ENCODE peak calls at places on chromosomes 5 and 9, in five cellular contexts. One of them, this sample, is unnamed. For H3K4me1, the result is how much of the 10 kb centered on the place peaks cover.

GRCh38 chr5:153767221-153768218 is 271.2 kb downstream of the FAM114A2 start:
- DNase-seq in IMR-90: no peak
- DNase-seq in HCT116: no peak
- DNase-seq in effector memory CD4-positive, alpha-beta T cell: no peak
- DNase-seq in lung: no peak
- DNase-seq in this sample: no peak

GRCh38 chr5:39256472-39256871 is 37.1 kb upstream of the FYB1 start:
- DNase-seq in IMR-90: peak
- DNase-seq in HCT116: no peak
- DNase-seq in effector memory CD4-positive, alpha-beta T cell: no peak
- DNase-seq in lung: no peak
- DNase-seq in this sample: peak

GRCh38 chr9:86557063-86557766 is 203.0 kb upstream of the TUT7 start:
- DNase-seq in IMR-90: peak
- DNase-seq in HCT116: no peak
- DNase-seq in effector memory CD4-positive, alpha-beta T cell: no peak
- DNase-seq in lung: no peak
- DNase-seq in this sample: no peak

GRCh38 chr5:122703214-122703613 is 71.7 kb upstream of the SNX2 start:
- DNase-seq in IMR-90: no peak
- DNase-seq in HCT116: no peak
- DNase-seq in effector memory CD4-positive, alpha-beta T cell: no peak
- DNase-seq in lung: no peak
- DNase-seq in this sample: no peak

GRCh38 chr5:43041669-43042175 is 1.6 kb upstream of the ANXA2R start:
- DNase-seq in IMR-90: peak
- DNase-seq in HCT116: no peak
- DNase-seq in effector memory CD4-positive, alpha-beta T cell: peak
- DNase-seq in lung: peak
- DNase-seq in this sample: peak

GRCh38 chr9:129487658-129488483 is 133.0 kb downstream of the C9orf50 start:
- DNase-seq in IMR-90: peak
- DNase-seq in HCT116: no peak
- DNase-seq in effector memory CD4-positive, alpha-beta T cell: peak
- DNase-seq in lung: peak
- DNase-seq in this sample: peak

GRCh38 chr5:15763754-15764153 is 263.8 kb downstream of the FBXL7 start:
- DNase-seq in IMR-90: peak
- DNase-seq in HCT116: no peak
- DNase-seq in effector memory CD4-positive, alpha-beta T cell: no peak
- DNase-seq in lung: no peak
- DNase-seq in this sample: no peak

GRCh38 chr5:140244525-140245025 is 58.3 kb downstream of the PFDN1 start:
- DNase-seq in IMR-90: peak
- DNase-seq in HCT116: no peak
- DNase-seq in effector memory CD4-positive, alpha-beta T cell: peak
- DNase-seq in lung: peak
- DNase-seq in this sample: peak

GRCh38 chr5:77852514-77853352 is 76.6 kb upstream of the TBCA start:
- DNase-seq in IMR-90: peak
- DNase-seq in HCT116: no peak
- DNase-seq in effector memory CD4-positive, alpha-beta T cell: no peak
- DNase-seq in lung: no peak
- DNase-seq in this sample: no peak

GRCh38 chr5:59257488-59258400 is 635.8 kb downstream of the PDE4D start:
- DNase-seq in IMR-90: no peak
- DNase-seq in HCT116: no peak
- DNase-seq in effector memory CD4-positive, alpha-beta T cell: no peak
- DNase-seq in lung: no peak
- DNase-seq in this sample: peak

GRCh38 chr5:76766746-76767145 is 50.8 kb downstream of the F2R start:
- DNase-seq in IMR-90: peak
- DNase-seq in HCT116: peak
- DNase-seq in effector memory CD4-positive, alpha-beta T cell: no peak
- DNase-seq in lung: no peak
- DNase-seq in this sample: no peak

GRCh38 chr9:112764837-112765236 is 14.3 kb downstream of the SNX30 start:
- DNase-seq in IMR-90: no peak
- DNase-seq in HCT116: no peak
- DNase-seq in effector memory CD4-positive, alpha-beta T cell: no peak
- DNase-seq in lung: no peak
- DNase-seq in this sample: peak

GRCh38 chr9:93672622-93673270 is 96.4 kb downstream of the PHF2 start:
- DNase-seq in IMR-90: no peak
- DNase-seq in HCT116: no peak
- DNase-seq in effector memory CD4-positive, alpha-beta T cell: no peak
- DNase-seq in lung: no peak
- DNase-seq in this sample: no peak

GRCh38 chr5:122480146-122480545 is 168.1 kb downstream of the SNCAIP start:
- DNase-seq in IMR-90: no peak
- DNase-seq in HCT116: no peak
- DNase-seq in effector memory CD4-positive, alpha-beta T cell: no peak
- DNase-seq in lung: no peak
- DNase-seq in this sample: peak

GRCh38 chr5:154858972-154859950 is 834 bp downstream of the CNOT8 start:
- DNase-seq in IMR-90: no peak
- DNase-seq in HCT116: no peak
- DNase-seq in effector memory CD4-positive, alpha-beta T cell: no peak
- DNase-seq in lung: no peak
- DNase-seq in this sample: peak

GRCh38 chr5:127988149-127988755 is 95.3 kb upstream of the SLC12A2 start:
- DNase-seq in IMR-90: peak
- DNase-seq in HCT116: peak
- DNase-seq in effector memory CD4-positive, alpha-beta T cell: no peak
- DNase-seq in lung: no peak
- DNase-seq in this sample: no peak

GRCh38 chr9:133126697-133127339 is 5.8 kb upstream of the RALGDS start:
- DNase-seq in IMR-90: no peak
- DNase-seq in HCT116: no peak
- DNase-seq in effector memory CD4-positive, alpha-beta T cell: no peak
- DNase-seq in lung: no peak
- DNase-seq in this sample: no peak

GRCh38 chr5:6760636-6761035 is 47.4 kb downstream of the TENT4A start:
- DNase-seq in IMR-90: no peak
- DNase-seq in HCT116: no peak
- DNase-seq in effector memory CD4-positive, alpha-beta T cell: no peak
- DNase-seq in lung: no peak
- DNase-seq in this sample: no peak

GRCh38 chr9:124852829-124853531 is at the start of gene WDR38:
- DNase-seq in IMR-90: peak
- DNase-seq in HCT116: peak
- DNase-seq in effector memory CD4-positive, alpha-beta T cell: peak
- DNase-seq in lung: peak
- DNase-seq in this sample: peak

GRCh38 chr5:139100825-139101224 is 97.3 kb downstream of the SIL1 start:
- DNase-seq in IMR-90: peak
- DNase-seq in HCT116: peak
- DNase-seq in effector memory CD4-positive, alpha-beta T cell: no peak
- DNase-seq in lung: no peak
- DNase-seq in this sample: peak

GRCh38 chr5:121366515-121366914 is 485.2 kb upstream of the FTMT start:
- DNase-seq in IMR-90: peak
- DNase-seq in HCT116: no peak
- DNase-seq in effector memory CD4-positive, alpha-beta T cell: no peak
- DNase-seq in lung: no peak
- DNase-seq in this sample: no peak

GRCh38 chr9:104875320-104875719 is 52.6 kb downstream of the ABCA1 start:
- DNase-seq in IMR-90: no peak
- DNase-seq in HCT116: no peak
- DNase-seq in effector memory CD4-positive, alpha-beta T cell: no peak
- DNase-seq in lung: no peak
- DNase-seq in this sample: no peak

GRCh38 chr9:136364942-136365774 is 1.6 kb upstream of the DNLZ start:
- DNase-seq in IMR-90: no peak
- DNase-seq in HCT116: no peak
- DNase-seq in effector memory CD4-positive, alpha-beta T cell: no peak
- DNase-seq in lung: no peak
- DNase-seq in this sample: no peak

GRCh38 chr5:96433066-96433447 is at the start of gene PCSK1:
- DNase-seq in IMR-90: no peak
- DNase-seq in HCT116: no peak
- DNase-seq in effector memory CD4-positive, alpha-beta T cell: no peak
- DNase-seq in lung: no peak
- DNase-seq in this sample: no peak

GRCh38 chr5:134140530-134141201 is 26.2 kb downstream of the TCF7 start:
- DNase-seq in IMR-90: peak
- DNase-seq in HCT116: peak
- DNase-seq in effector memory CD4-positive, alpha-beta T cell: peak
- DNase-seq in lung: peak
- DNase-seq in this sample: peak

GRCh38 chr9:72884521-72884920 is 68.3 kb downstream of the ALDH1A1 start:
- DNase-seq in IMR-90: no peak
- DNase-seq in HCT116: no peak
- DNase-seq in effector memory CD4-positive, alpha-beta T cell: no peak
- DNase-seq in lung: no peak
- DNase-seq in this sample: no peak

GRCh38 chr5:150511641-150512367 is 3.9 kb downstream of the NDST1 start:
- DNase-seq in IMR-90: peak
- DNase-seq in HCT116: no peak
- DNase-seq in effector memory CD4-positive, alpha-beta T cell: no peak
- DNase-seq in lung: no peak
- DNase-seq in this sample: peak

GRCh38 chr5:35371971-35372426 is 141.7 kb upstream of the PRLR start:
- DNase-seq in IMR-90: no peak
- DNase-seq in HCT116: no peak
- DNase-seq in effector memory CD4-positive, alpha-beta T cell: no peak
- DNase-seq in lung: no peak
- DNase-seq in this sample: peak

GRCh38 chr5:96259211-96259772 is 173.8 kb downstream of the PCSK1 start:
- DNase-seq in IMR-90: peak
- DNase-seq in HCT116: no peak
- DNase-seq in effector memory CD4-positive, alpha-beta T cell: no peak
- DNase-seq in lung: no peak
- DNase-seq in this sample: no peak

GRCh38 chr9:81656004-81656403 is 33.3 kb downstream of the TLE1 start:
- DNase-seq in IMR-90: no peak
- DNase-seq in HCT116: no peak
- DNase-seq in effector memory CD4-positive, alpha-beta T cell: no peak
- DNase-seq in lung: peak
- DNase-seq in this sample: peak

GRCh38 chr5:54329731-54330709 is 19.6 kb upstream of the ARL15 start:
- DNase-seq in IMR-90: peak
- DNase-seq in HCT116: no peak
- DNase-seq in effector memory CD4-positive, alpha-beta T cell: no peak
- DNase-seq in lung: no peak
- DNase-seq in this sample: peak

GRCh38 chr5:127572930-127573329 is 55.5 kb downstream of the PRRC1 start:
- DNase-seq in IMR-90: no peak
- DNase-seq in HCT116: no peak
- DNase-seq in effector memory CD4-positive, alpha-beta T cell: no peak
- DNase-seq in lung: no peak
- DNase-seq in this sample: no peak

GRCh38 chr9:6212722-6213375 is 2.8 kb upstream of the IL33 start:
- DNase-seq in IMR-90: peak
- DNase-seq in HCT116: no peak
- DNase-seq in effector memory CD4-positive, alpha-beta T cell: no peak
- DNase-seq in lung: no peak
- DNase-seq in this sample: no peak

DNA sequence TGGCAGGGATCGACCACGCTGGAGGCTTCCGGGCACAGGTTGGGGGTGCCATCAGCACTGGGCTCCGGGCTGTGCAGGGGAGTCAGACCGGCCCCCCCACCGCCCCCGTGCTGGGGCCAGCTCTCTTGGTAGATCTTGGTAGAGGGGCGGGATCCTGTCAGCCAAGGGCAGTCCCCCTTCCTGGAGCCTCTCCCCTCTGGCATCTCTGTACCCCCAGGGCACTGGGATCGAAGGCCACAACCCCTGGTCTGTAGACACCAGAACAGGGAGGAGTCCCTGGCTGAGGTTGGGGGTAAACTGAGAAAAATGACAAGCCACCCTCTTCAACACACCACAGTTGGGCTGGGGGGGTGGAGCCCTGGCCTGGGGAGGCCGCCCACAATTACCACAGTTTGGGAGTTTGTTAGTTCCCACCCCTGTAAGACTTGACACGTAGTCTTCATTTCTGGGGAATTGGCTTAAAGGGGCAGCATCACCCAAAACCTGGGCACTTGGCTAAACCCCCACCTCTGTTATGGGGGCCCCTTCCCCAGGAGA is 885 bp downstream of the CERCAM start:
- DNase-seq in IMR-90: no peak
- DNase-seq in HCT116: no peak
- DNase-seq in effector memory CD4-positive, alpha-beta T cell: no peak
- DNase-seq in lung: no peak
- DNase-seq in this sample: no peak
- H3K4me3 ChIP-seq in IMR-90: peak
- H3K4me3 ChIP-seq in HCT116: peak
- H3K4me3 ChIP-seq in effector memory CD4-positive, alpha-beta T cell: no peak
- H3K4me3 ChIP-seq in lung: peak
- H3K4me3 ChIP-seq in this sample: no peak

GRCh38 chr5:142326480-142326938 is 1.7 kb upstream of the SPRY4 start:
- DNase-seq in IMR-90: no peak
- DNase-seq in HCT116: no peak
- DNase-seq in effector memory CD4-positive, alpha-beta T cell: no peak
- DNase-seq in lung: no peak
- DNase-seq in this sample: no peak
- H3K27ac ChIP-seq in IMR-90: peak
- H3K27ac ChIP-seq in HCT116: peak
- H3K27ac ChIP-seq in effector memory CD4-positive, alpha-beta T cell: no peak
- H3K27ac ChIP-seq in lung: peak
- H3K27ac ChIP-seq in this sample: no peak

GRCh38 chr9:115210699-115211098 is 92.7 kb upstream of the TNC start:
- DNase-seq in IMR-90: no peak
- DNase-seq in HCT116: no peak
- DNase-seq in effector memory CD4-positive, alpha-beta T cell: no peak
- DNase-seq in lung: no peak
- DNase-seq in this sample: no peak
- H3K4me1 ChIP-seq in IMR-90: under half
- H3K4me1 ChIP-seq in HCT116: under half
- H3K4me1 ChIP-seq in effector memory CD4-positive, alpha-beta T cell: under half
- H3K4me1 ChIP-seq in lung: under half
- H3K4me1 ChIP-seq in this sample: under half

DNA sequence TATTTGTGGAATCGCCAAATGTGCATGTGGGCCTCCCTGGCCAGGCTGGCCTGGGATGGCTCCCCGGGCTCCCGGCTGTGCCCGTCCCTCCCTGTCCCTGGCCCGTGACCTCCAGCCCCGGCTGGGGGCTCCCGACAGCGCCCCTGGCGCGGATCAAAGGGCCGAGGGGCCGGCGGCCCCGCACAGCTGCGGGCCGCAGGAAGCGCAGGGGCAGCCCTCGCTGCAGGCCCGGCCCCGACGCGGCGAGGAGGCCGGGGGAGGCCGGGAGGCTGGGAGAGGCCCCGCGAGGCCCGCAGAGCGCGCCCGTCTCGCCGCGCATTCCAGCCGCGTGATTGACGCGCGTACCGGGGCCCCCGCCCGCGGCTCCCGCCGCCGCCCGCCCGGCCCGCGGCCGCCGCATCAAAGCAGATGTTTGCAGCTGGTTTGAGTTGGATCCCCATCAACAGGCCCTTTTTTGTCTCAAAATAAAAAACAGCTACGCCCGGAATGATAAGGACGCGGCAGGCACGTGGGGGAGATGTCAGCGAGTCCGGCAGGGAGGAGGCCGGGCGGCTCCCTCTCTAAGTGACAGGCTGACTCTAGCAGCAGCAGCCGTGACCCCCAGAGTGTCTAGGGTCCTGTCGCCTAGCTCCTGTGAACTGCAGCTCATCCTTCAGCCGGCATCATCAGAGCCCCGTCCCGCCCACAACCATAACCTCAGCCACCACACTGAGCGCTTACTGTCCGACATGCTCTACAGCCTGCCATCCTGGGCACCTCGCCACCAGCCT is 69.4 kb downstream of the LMX1B start:
- DNase-seq in IMR-90: no peak
- DNase-seq in HCT116: no peak
- DNase-seq in effector memory CD4-positive, alpha-beta T cell: no peak
- DNase-seq in lung: no peak
- DNase-seq in this sample: no peak
- H3K4me3 ChIP-seq in IMR-90: no peak
- H3K4me3 ChIP-seq in HCT116: no peak
- H3K4me3 ChIP-seq in effector memory CD4-positive, alpha-beta T cell: no peak
- H3K4me3 ChIP-seq in lung: no peak
- H3K4me3 ChIP-seq in this sample: no peak